ENCODE peak calls at places on chromosomes 7 and 10, in five cellular contexts. V is mucosa of descending colon, D is globus pallidus, Y is small intestine, E is Karpas-422. P is an unnamed sample.
A peak's percentile ranks its signal among the peaks of the same experiment; 100 is the strongest.

GRCh38 chr10:77909755-77910375 is 16.7 kb downstream of the DLG5 start:
- DNase-seq in Y (peak; percentile 91), E (no peak), V (peak; percentile 66), D (no peak), P (no peak)

GRCh38 chr10:121668336-121669009 is 70.2 kb upstream of the FGFR2 start:
- DNase-seq in D (peak; percentile 64), Y (peak; percentile 6), V (no peak), E (no peak), P (peak; percentile 60)

GRCh38 chr10:30527623-30528426 is 93.8 kb downstream of the MAP3K8 start:
- DNase-seq in D (no peak), Y (peak; percentile 34), E (no peak), V (no peak), P (no peak)

GRCh38 chr10:98378722-98379121 is 36.3 kb downstream of the PYROXD2 start:
- DNase-seq in V (no peak), E (no peak), D (no peak), Y (no peak), P (no peak)

GRCh38 chr7:76063525-76063924 is 15.6 kb downstream of the MDH2 start:
- DNase-seq in D (no peak), Y (peak; percentile 80), E (no peak), V (peak; percentile 83), P (no peak)

GRCh38 chr7:44408596-44408995 is 81.9 kb downstream of the NUDCD3 start:
- DNase-seq in D (peak; percentile 33), E (no peak), V (no peak), Y (no peak), P (peak; percentile 55)

GRCh38 chr7:152152267-152152666 is 126.8 kb downstream of the GALNT11 start:
- DNase-seq in V (no peak), E (no peak), Y (no peak), D (no peak), P (no peak)

GRCh38 chr7:157634401-157635147 is 297.8 kb downstream of the DNAJB6 start:
- DNase-seq in V (no peak), E (no peak), D (no peak), Y (no peak), P (no peak)

GRCh38 chr10:83991986-83992753 is 147.1 kb upstream of the GHITM start:
- DNase-seq in E (peak; percentile 53), V (no peak), D (peak; percentile 3), Y (peak; percentile 31), P (no peak)

GRCh38 chr10:29427667-29428066 is 138.8 kb downstream of the LYZL1 start:
- DNase-seq in Y (no peak), E (no peak), D (no peak), V (no peak), P (no peak)

GRCh38 chr7:45105588-45106188 is 5.8 kb downstream of the TBRG4 start:
- DNase-seq in V (no peak), Y (no peak), E (no peak), D (no peak), P (no peak)

GRCh38 chr10:6179078-6179477 is 23.7 kb upstream of the PFKFB3 start:
- DNase-seq in E (no peak), D (no peak), Y (no peak), V (no peak), P (no peak)

GRCh38 chr10:69710008-69710905 is 80.2 kb downstream of the FAM241B start:
- DNase-seq in V (no peak), Y (peak; percentile 45), E (no peak), D (no peak), P (no peak)

GRCh38 chr10:71857934-71858890 is 7.2 kb upstream of the PSAP start:
- DNase-seq in Y (no peak), E (no peak), V (no peak), D (no peak), P (no peak)

GRCh38 chr7:41005381-41005901 is 697.4 kb downstream of the INHBA start:
- DNase-seq in V (no peak), Y (no peak), D (no peak), E (no peak), P (no peak)

GRCh38 chr10:31490858-31491504 is 172.0 kb downstream of the ZEB1 start:
- DNase-seq in V (no peak), D (peak; percentile 52), Y (peak; percentile 23), E (peak; percentile 80), P (peak; percentile 48)

GRCh38 chr10:100744980-100745881 is at the start of gene PAX2:
- DNase-seq in E (no peak), Y (no peak), D (no peak), V (no peak), P (no peak)

GRCh38 chr10:31697271-31698168 is 231.1 kb downstream of the ARHGAP12 start:
- DNase-seq in V (peak; percentile 74), E (no peak), D (peak; percentile 75), Y (no peak), P (peak; percentile 85)

GRCh38 chr7:3412871-3413270 is 111.8 kb downstream of the SDK1 start:
- DNase-seq in D (no peak), Y (no peak), E (no peak), V (no peak), P (no peak)

GRCh38 chr10:22433875-22434274 is 88.6 kb downstream of the SPAG6 start:
- DNase-seq in Y (no peak), D (no peak), E (no peak), V (no peak), P (no peak)

GRCh38 chr7:100544949-100545635 is 6.1 kb downstream of the AGFG2 start:
- DNase-seq in V (no peak), Y (peak; percentile 36), D (no peak), E (no peak), P (peak; percentile 21)

GRCh38 chr7:43040461-43040860 is 72.0 kb upstream of the HECW1 start:
- DNase-seq in V (no peak), E (no peak), Y (no peak), D (no peak), P (no peak)

GRCh38 chr7:94127026-94127425 is 122.9 kb upstream of the BET1 start:
- DNase-seq in E (no peak), Y (no peak), D (no peak), V (no peak), P (no peak)

GRCh38 chr7:5276611-5277010 is 6.1 kb upstream of the SLC29A4 start:
- DNase-seq in D (no peak), V (no peak), Y (no peak), E (no peak), P (no peak)

GRCh38 chr10:34697366-34698247 is 117.5 kb downstream of the PARD3 start:
- DNase-seq in V (no peak), E (no peak), D (no peak), Y (no peak), P (no peak)

GRCh38 chr10:115711306-115711705 is 561.7 kb downstream of the GFRA1 start:
- DNase-seq in D (no peak), V (no peak), Y (no peak), E (no peak), P (no peak)

GRCh38 chr7:1144269-1144771 is 15.7 kb downstream of the ZFAND2A start:
- DNase-seq in Y (no peak), D (peak; percentile 35), E (peak; percentile 66), V (peak; percentile 39), P (peak; percentile 67)

GRCh38 chr7:69663911-69664310 is 65.6 kb downstream of the AUTS2 start:
- DNase-seq in Y (no peak), V (no peak), E (no peak), D (no peak), P (no peak)

GRCh38 chr7:80942261-80943041 is 23.6 kb upstream of the SEMA3C start:
- DNase-seq in Y (peak; percentile 29), E (no peak), D (no peak), V (peak; percentile 49), P (no peak)

GRCh38 chr7:30717181-30717580 is 34.8 kb upstream of the INMT start:
- DNase-seq in E (no peak), D (no peak), Y (no peak), V (no peak), P (no peak)

GRCh38 chr7:34191766-34192550 is 286.6 kb downstream of the BMPER start:
- DNase-seq in E (no peak), D (peak; percentile 32), Y (no peak), V (no peak), P (peak; percentile 32)

GRCh38 chr10:5234106-5234877 is 37.7 kb downstream of the AKR1C4 start:
- DNase-seq in E (no peak), Y (peak; percentile 90), V (no peak), D (peak; percentile 3), P (peak; percentile 15)

GRCh38 chr7:131657881-131658280 is 101.5 kb upstream of the PODXL start:
- DNase-seq in Y (no peak), E (peak; percentile 20), D (no peak), V (no peak), P (no peak)